ENCODE peak calls at places on chromosomes 5 and 9, in nine cellular contexts. One of them, this sample, is unnamed.

GRCh38 chr5:43649256-43649655 is 46.3 kb downstream of the NNT start:
- DNase-seq in A549: no peak
- DNase-seq in cardiac fibroblast: peak
- DNase-seq in NCI-H774: no peak
- DNase-seq in HTR-8/SVneo: no peak
- DNase-seq in erythroblast: no peak
- DNase-seq in activated naive CD4-positive, alpha-beta T cell treated with anti-CD3 and anti-CD28 coated beads, Interleukin-2, amount 50 U/mL, for 16 hours: no peak
- DNase-seq in C1 segment of cervical spinal cord: no peak
- DNase-seq in hypothalamus: no peak
- DNase-seq in this sample: no peak

GRCh38 chr9:97366476-97366875 is 45.4 kb upstream of the TDRD7 start:
- DNase-seq in A549: no peak
- DNase-seq in cardiac fibroblast: no peak
- DNase-seq in NCI-H774: no peak
- DNase-seq in HTR-8/SVneo: no peak
- DNase-seq in erythroblast: no peak
- DNase-seq in activated naive CD4-positive, alpha-beta T cell treated with anti-CD3 and anti-CD28 coated beads, Interleukin-2, amount 50 U/mL, for 16 hours: no peak
- DNase-seq in C1 segment of cervical spinal cord: no peak
- DNase-seq in hypothalamus: no peak
- DNase-seq in this sample: no peak

GRCh38 chr9:19229725-19230355 is 653 bp upstream of the DENND4C start:
- DNase-seq in A549: peak
- DNase-seq in cardiac fibroblast: peak
- DNase-seq in NCI-H774: peak
- DNase-seq in HTR-8/SVneo: peak
- DNase-seq in erythroblast: no peak
- DNase-seq in activated naive CD4-positive, alpha-beta T cell treated with anti-CD3 and anti-CD28 coated beads, Interleukin-2, amount 50 U/mL, for 16 hours: peak
- DNase-seq in C1 segment of cervical spinal cord: peak
- DNase-seq in hypothalamus: peak
- DNase-seq in this sample: no peak

GRCh38 chr9:110918316-110919054 is 119.8 kb downstream of the LPAR1 start:
- DNase-seq in A549: peak
- DNase-seq in cardiac fibroblast: peak
- DNase-seq in NCI-H774: no peak
- DNase-seq in HTR-8/SVneo: no peak
- DNase-seq in erythroblast: no peak
- DNase-seq in activated naive CD4-positive, alpha-beta T cell treated with anti-CD3 and anti-CD28 coated beads, Interleukin-2, amount 50 U/mL, for 16 hours: no peak
- DNase-seq in C1 segment of cervical spinal cord: no peak
- DNase-seq in hypothalamus: no peak
- DNase-seq in this sample: no peak

GRCh38 chr5:78323241-78323640 is 28.7 kb upstream of the AP3B1 start:
- DNase-seq in A549: no peak
- DNase-seq in cardiac fibroblast: no peak
- DNase-seq in NCI-H774: no peak
- DNase-seq in HTR-8/SVneo: no peak
- DNase-seq in erythroblast: no peak
- DNase-seq in activated naive CD4-positive, alpha-beta T cell treated with anti-CD3 and anti-CD28 coated beads, Interleukin-2, amount 50 U/mL, for 16 hours: no peak
- DNase-seq in C1 segment of cervical spinal cord: no peak
- DNase-seq in hypothalamus: no peak
- DNase-seq in this sample: no peak

GRCh38 chr5:171425596-171426244 is 6.3 kb downstream of the FGF18 start:
- DNase-seq in A549: no peak
- DNase-seq in cardiac fibroblast: no peak
- DNase-seq in NCI-H774: no peak
- DNase-seq in HTR-8/SVneo: no peak
- DNase-seq in erythroblast: no peak
- DNase-seq in activated naive CD4-positive, alpha-beta T cell treated with anti-CD3 and anti-CD28 coated beads, Interleukin-2, amount 50 U/mL, for 16 hours: no peak
- DNase-seq in C1 segment of cervical spinal cord: no peak
- DNase-seq in hypothalamus: no peak
- DNase-seq in this sample: no peak

GRCh38 chr5:87741891-87742290 is 329.2 kb upstream of the CCNH start:
- DNase-seq in A549: no peak
- DNase-seq in cardiac fibroblast: no peak
- DNase-seq in NCI-H774: no peak
- DNase-seq in HTR-8/SVneo: no peak
- DNase-seq in erythroblast: no peak
- DNase-seq in activated naive CD4-positive, alpha-beta T cell treated with anti-CD3 and anti-CD28 coated beads, Interleukin-2, amount 50 U/mL, for 16 hours: no peak
- DNase-seq in C1 segment of cervical spinal cord: no peak
- DNase-seq in hypothalamus: no peak
- DNase-seq in this sample: no peak

GRCh38 chr9:121278535-121279169 is 10.7 kb downstream of the GSN start:
- DNase-seq in A549: peak
- DNase-seq in cardiac fibroblast: peak
- DNase-seq in NCI-H774: peak
- DNase-seq in HTR-8/SVneo: peak
- DNase-seq in erythroblast: peak
- DNase-seq in activated naive CD4-positive, alpha-beta T cell treated with anti-CD3 and anti-CD28 coated beads, Interleukin-2, amount 50 U/mL, for 16 hours: peak
- DNase-seq in C1 segment of cervical spinal cord: peak
- DNase-seq in hypothalamus: peak
- DNase-seq in this sample: no peak

GRCh38 chr5:32241034-32241783 is 67.1 kb upstream of the GOLPH3 start:
- DNase-seq in A549: no peak
- DNase-seq in cardiac fibroblast: no peak
- DNase-seq in NCI-H774: no peak
- DNase-seq in HTR-8/SVneo: no peak
- DNase-seq in erythroblast: no peak
- DNase-seq in activated naive CD4-positive, alpha-beta T cell treated with anti-CD3 and anti-CD28 coated beads, Interleukin-2, amount 50 U/mL, for 16 hours: no peak
- DNase-seq in C1 segment of cervical spinal cord: no peak
- DNase-seq in hypothalamus: no peak
- DNase-seq in this sample: no peak

GRCh38 chr9:110095776-110096175 is 112.2 kb downstream of the C9orf152 start:
- DNase-seq in A549: no peak
- DNase-seq in cardiac fibroblast: peak
- DNase-seq in NCI-H774: no peak
- DNase-seq in HTR-8/SVneo: no peak
- DNase-seq in erythroblast: no peak
- DNase-seq in activated naive CD4-positive, alpha-beta T cell treated with anti-CD3 and anti-CD28 coated beads, Interleukin-2, amount 50 U/mL, for 16 hours: no peak
- DNase-seq in C1 segment of cervical spinal cord: no peak
- DNase-seq in hypothalamus: no peak
- DNase-seq in this sample: no peak

GRCh38 chr5:36689225-36689624 is 82.8 kb downstream of the SLC1A3 start:
- DNase-seq in A549: no peak
- DNase-seq in cardiac fibroblast: peak
- DNase-seq in NCI-H774: no peak
- DNase-seq in HTR-8/SVneo: no peak
- DNase-seq in erythroblast: no peak
- DNase-seq in activated naive CD4-positive, alpha-beta T cell treated with anti-CD3 and anti-CD28 coated beads, Interleukin-2, amount 50 U/mL, for 16 hours: no peak
- DNase-seq in C1 segment of cervical spinal cord: no peak
- DNase-seq in hypothalamus: peak
- DNase-seq in this sample: no peak

GRCh38 chr5:61461412-61461811 is 129.4 kb downstream of the ZSWIM6 start:
- DNase-seq in A549: no peak
- DNase-seq in cardiac fibroblast: no peak
- DNase-seq in NCI-H774: no peak
- DNase-seq in HTR-8/SVneo: no peak
- DNase-seq in erythroblast: no peak
- DNase-seq in activated naive CD4-positive, alpha-beta T cell treated with anti-CD3 and anti-CD28 coated beads, Interleukin-2, amount 50 U/mL, for 16 hours: no peak
- DNase-seq in C1 segment of cervical spinal cord: no peak
- DNase-seq in hypothalamus: no peak
- DNase-seq in this sample: no peak

GRCh38 chr5:124193371-124193789 is 553.1 kb downstream of the ZNF608 start:
- DNase-seq in A549: no peak
- DNase-seq in cardiac fibroblast: peak
- DNase-seq in NCI-H774: no peak
- DNase-seq in HTR-8/SVneo: no peak
- DNase-seq in erythroblast: no peak
- DNase-seq in activated naive CD4-positive, alpha-beta T cell treated with anti-CD3 and anti-CD28 coated beads, Interleukin-2, amount 50 U/mL, for 16 hours: no peak
- DNase-seq in C1 segment of cervical spinal cord: no peak
- DNase-seq in hypothalamus: no peak
- DNase-seq in this sample: no peak

GRCh38 chr9:34233691-34234090 is 54.8 kb downstream of the UBAP1 start:
- DNase-seq in A549: no peak
- DNase-seq in cardiac fibroblast: peak
- DNase-seq in NCI-H774: no peak
- DNase-seq in HTR-8/SVneo: no peak
- DNase-seq in erythroblast: peak
- DNase-seq in activated naive CD4-positive, alpha-beta T cell treated with anti-CD3 and anti-CD28 coated beads, Interleukin-2, amount 50 U/mL, for 16 hours: no peak
- DNase-seq in C1 segment of cervical spinal cord: no peak
- DNase-seq in hypothalamus: no peak
- DNase-seq in this sample: no peak

GRCh38 chr9:73270967-73271722 is 119.5 kb downstream of the ANXA1 start:
- DNase-seq in A549: peak
- DNase-seq in cardiac fibroblast: peak
- DNase-seq in NCI-H774: no peak
- DNase-seq in HTR-8/SVneo: peak
- DNase-seq in erythroblast: peak
- DNase-seq in activated naive CD4-positive, alpha-beta T cell treated with anti-CD3 and anti-CD28 coated beads, Interleukin-2, amount 50 U/mL, for 16 hours: no peak
- DNase-seq in C1 segment of cervical spinal cord: no peak
- DNase-seq in hypothalamus: no peak
- DNase-seq in this sample: no peak

GRCh38 chr9:76820431-76820830 is 56.2 kb downstream of the PCA3 start:
- DNase-seq in A549: no peak
- DNase-seq in cardiac fibroblast: no peak
- DNase-seq in NCI-H774: no peak
- DNase-seq in HTR-8/SVneo: no peak
- DNase-seq in erythroblast: no peak
- DNase-seq in activated naive CD4-positive, alpha-beta T cell treated with anti-CD3 and anti-CD28 coated beads, Interleukin-2, amount 50 U/mL, for 16 hours: no peak
- DNase-seq in C1 segment of cervical spinal cord: no peak
- DNase-seq in hypothalamus: no peak
- DNase-seq in this sample: no peak

GRCh38 chr9:97307091-97307490 is 368 bp upstream of the CCDC180 start:
- DNase-seq in A549: no peak
- DNase-seq in cardiac fibroblast: peak
- DNase-seq in NCI-H774: no peak
- DNase-seq in HTR-8/SVneo: no peak
- DNase-seq in erythroblast: peak
- DNase-seq in activated naive CD4-positive, alpha-beta T cell treated with anti-CD3 and anti-CD28 coated beads, Interleukin-2, amount 50 U/mL, for 16 hours: peak
- DNase-seq in C1 segment of cervical spinal cord: no peak
- DNase-seq in hypothalamus: peak
- DNase-seq in this sample: no peak

GRCh38 chr5:169160405-169160901 is 140.5 kb downstream of the SLIT3 start:
- DNase-seq in A549: peak
- DNase-seq in cardiac fibroblast: peak
- DNase-seq in NCI-H774: no peak
- DNase-seq in HTR-8/SVneo: peak
- DNase-seq in erythroblast: no peak
- DNase-seq in activated naive CD4-positive, alpha-beta T cell treated with anti-CD3 and anti-CD28 coated beads, Interleukin-2, amount 50 U/mL, for 16 hours: no peak
- DNase-seq in C1 segment of cervical spinal cord: no peak
- DNase-seq in hypothalamus: no peak
- DNase-seq in this sample: no peak

GRCh38 chr5:56814361-56814962 is 887 bp upstream of the MAP3K1 start:
- DNase-seq in A549: peak
- DNase-seq in cardiac fibroblast: peak
- DNase-seq in NCI-H774: no peak
- DNase-seq in HTR-8/SVneo: no peak
- DNase-seq in erythroblast: no peak
- DNase-seq in activated naive CD4-positive, alpha-beta T cell treated with anti-CD3 and anti-CD28 coated beads, Interleukin-2, amount 50 U/mL, for 16 hours: peak
- DNase-seq in C1 segment of cervical spinal cord: peak
- DNase-seq in hypothalamus: no peak
- DNase-seq in this sample: peak

GRCh38 chr9:135641745-135642144 is 2.4 kb upstream of the GLT6D1 start:
- DNase-seq in A549: no peak
- DNase-seq in cardiac fibroblast: peak
- DNase-seq in NCI-H774: no peak
- DNase-seq in HTR-8/SVneo: no peak
- DNase-seq in erythroblast: no peak
- DNase-seq in activated naive CD4-positive, alpha-beta T cell treated with anti-CD3 and anti-CD28 coated beads, Interleukin-2, amount 50 U/mL, for 16 hours: no peak
- DNase-seq in C1 segment of cervical spinal cord: no peak
- DNase-seq in hypothalamus: no peak
- DNase-seq in this sample: no peak

GRCh38 chr9:36322462-36322861 is 64.2 kb upstream of the GNE start:
- DNase-seq in A549: no peak
- DNase-seq in cardiac fibroblast: no peak
- DNase-seq in NCI-H774: no peak
- DNase-seq in HTR-8/SVneo: no peak
- DNase-seq in erythroblast: no peak
- DNase-seq in activated naive CD4-positive, alpha-beta T cell treated with anti-CD3 and anti-CD28 coated beads, Interleukin-2, amount 50 U/mL, for 16 hours: no peak
- DNase-seq in C1 segment of cervical spinal cord: no peak
- DNase-seq in hypothalamus: no peak
- DNase-seq in this sample: no peak

GRCh38 chr5:158301186-158301585 is 442.2 kb upstream of the CLINT1 start:
- DNase-seq in A549: no peak
- DNase-seq in cardiac fibroblast: no peak
- DNase-seq in NCI-H774: no peak
- DNase-seq in HTR-8/SVneo: no peak
- DNase-seq in erythroblast: no peak
- DNase-seq in activated naive CD4-positive, alpha-beta T cell treated with anti-CD3 and anti-CD28 coated beads, Interleukin-2, amount 50 U/mL, for 16 hours: no peak
- DNase-seq in C1 segment of cervical spinal cord: no peak
- DNase-seq in hypothalamus: no peak
- DNase-seq in this sample: no peak

GRCh38 chr5:23319906-23320305 is 187.5 kb upstream of the PRDM9 start:
- DNase-seq in A549: no peak
- DNase-seq in cardiac fibroblast: no peak
- DNase-seq in NCI-H774: no peak
- DNase-seq in HTR-8/SVneo: no peak
- DNase-seq in erythroblast: no peak
- DNase-seq in activated naive CD4-positive, alpha-beta T cell treated with anti-CD3 and anti-CD28 coated beads, Interleukin-2, amount 50 U/mL, for 16 hours: no peak
- DNase-seq in C1 segment of cervical spinal cord: no peak
- DNase-seq in hypothalamus: no peak
- DNase-seq in this sample: no peak

GRCh38 chr9:97993000-97993399 is 9.9 kb downstream of the ANP32B start:
- DNase-seq in A549: no peak
- DNase-seq in cardiac fibroblast: no peak
- DNase-seq in NCI-H774: no peak
- DNase-seq in HTR-8/SVneo: no peak
- DNase-seq in erythroblast: no peak
- DNase-seq in activated naive CD4-positive, alpha-beta T cell treated with anti-CD3 and anti-CD28 coated beads, Interleukin-2, amount 50 U/mL, for 16 hours: no peak
- DNase-seq in C1 segment of cervical spinal cord: no peak
- DNase-seq in hypothalamus: no peak
- DNase-seq in this sample: no peak